ENCODE peak calls at places on chromosome X, in nine cellular contexts. G is effector memory CD4-positive, alpha-beta T cell; N is endothelial cell; Q is activated B cell treated with CpG ODN at 0.5 μM for 24 hours; P is GM04504; C is germinal center; T is H4; V is GF-D8; L is progenitor cell of endocrine pancreas. E is an unnamed sample.

GRCh38 chrX:94977562-94977961 is 1303.6 kb downstream of the FAM133A start:
- DNase-seq in G (no peak), N (no peak), Q (no peak), P (no peak), C (no peak), T (no peak), V (no peak), L (no peak), E (no peak)

GRCh38 chrX:52426810-52427209 is 58.0 kb downstream of the XAGE2 start:
- DNase-seq in G (no peak), N (no peak), Q (no peak), P (no peak), C (no peak), T (no peak), V (no peak), L (no peak), E (no peak)

GRCh38 chrX:136166221-136166855 is 19.0 kb downstream of the FHL1 start:
- DNase-seq in G (no peak), N (no peak), Q (no peak), P (peak), C (no peak), T (peak), V (no peak), L (no peak), E (no peak)

GRCh38 chrX:11412715-11413623 is 119.8 kb downstream of the AMELX start:
- DNase-seq in G (no peak), N (no peak), Q (no peak), P (no peak), C (no peak), T (no peak), V (no peak), L (no peak), E (no peak)

GRCh38 chrX:139930923-139931645 is 1.8 kb downstream of the ATP11C start:
- DNase-seq in G (no peak), N (peak), Q (peak), P (no peak), C (peak), T (no peak), V (peak), L (peak), E (no peak)

GRCh38 chrX:23435108-23435507 is 100.5 kb downstream of the PTCHD1 start:
- DNase-seq in G (no peak), N (no peak), Q (no peak), P (no peak), C (no peak), T (peak), V (no peak), L (no peak), E (no peak)

GRCh38 chrX:118872102-118872566 is 48.5 kb downstream of the ZCCHC12 start:
- DNase-seq in G (no peak), N (no peak), Q (no peak), P (peak), C (no peak), T (peak), V (no peak), L (no peak), E (no peak)

GRCh38 chrX:113892891-113893290 is 691.0 kb upstream of the HTR2C start:
- DNase-seq in G (no peak), N (no peak), Q (no peak), P (no peak), C (no peak), T (no peak), V (no peak), L (no peak), E (no peak)

GRCh38 chrX:9467751-9468150 is 2.9 kb downstream of the TBL1X start:
- DNase-seq in G (no peak), N (no peak), Q (no peak), P (no peak), C (no peak), T (no peak), V (no peak), L (no peak), E (no peak)

GRCh38 chrX:357693-358471 is 28.8 kb downstream of the PPP2R3B start:
- DNase-seq in G (peak), N (no peak), Q (no peak), P (no peak), C (no peak), T (peak), V (peak), L (no peak), E (no peak)

GRCh38 chrX:10156199-10157031 is at the start of gene CLCN4:
- DNase-seq in G (no peak), N (peak), Q (peak), P (no peak), C (peak), T (peak), V (no peak), L (peak), E (peak)

GRCh38 chrX:115988825-115989224 is 181.7 kb upstream of the AGTR2 start:
- DNase-seq in G (no peak), N (no peak), Q (no peak), P (no peak), C (no peak), T (no peak), V (no peak), L (no peak), E (no peak)

GRCh38 chrX:17377795-17378194 is 2.8 kb downstream of the NHS start:
- DNase-seq in G (no peak), N (no peak), Q (no peak), P (no peak), C (no peak), T (no peak), V (no peak), L (no peak), E (no peak)

GRCh38 chrX:47751670-47752069 is 85.0 kb upstream of the ZNF81 start:
- DNase-seq in G (no peak), N (peak), Q (no peak), P (no peak), C (no peak), T (peak), V (no peak), L (no peak), E (no peak)

GRCh38 chrX:64570204-64570603 is 175.0 kb upstream of the MTMR8 start:
- DNase-seq in G (no peak), N (no peak), Q (no peak), P (no peak), C (no peak), T (no peak), V (no peak), L (no peak), E (no peak)

GRCh38 chrX:39337461-39337860 is 536.2 kb downstream of the MID1IP1 start:
- DNase-seq in G (no peak), N (no peak), Q (no peak), P (no peak), C (no peak), T (no peak), V (no peak), L (no peak), E (no peak)

GRCh38 chrX:104343408-104344129 is 88.8 kb upstream of the ESX1 start:
- DNase-seq in G (no peak), N (peak), Q (no peak), P (peak), C (peak), T (peak), V (no peak), L (peak), E (no peak)

GRCh38 chrX:119389854-119390501 is 9.2 kb upstream of the SLC25A43 start:
- DNase-seq in G (no peak), N (no peak), Q (no peak), P (no peak), C (no peak), T (no peak), V (no peak), L (no peak), E (no peak)